ENCODE peak calls at places on chromosome 14, in ten cellular contexts. U, A, Y, I, V, Q, P, K, S and O are unnamed samples.

GRCh38 chr14:104424406-104425072 is 155.0 kb upstream of the C14orf180 start:
- DNase-seq in U (no peak), Y (peak), S (peak), K (no peak), P (no peak), V (no peak), Q (no peak), I (no peak), A (no peak), O (no peak)

GRCh38 chr14:40599726-40600125 is 1007.0 kb upstream of the LRFN5 start:
- DNase-seq in V (peak), S (no peak), A (no peak), U (peak), I (no peak), Q (no peak), P (no peak), K (no peak), Y (no peak), O (no peak)

GRCh38 chr14:36818794-36819384 is 157.2 kb downstream of the PAX9 start:
- DNase-seq in A (no peak), V (peak), S (peak), U (peak), P (no peak), K (peak), Q (no peak), Y (no peak), I (no peak), O (no peak)

GRCh38 chr14:105290598-105291356 is 10.0 kb downstream of the BRF1 start:
- DNase-seq in K (no peak), V (peak), U (no peak), P (no peak), Q (no peak), A (no peak), S (no peak), Y (no peak), I (no peak), O (peak)

GRCh38 chr14:105486974-105487448 is 325 bp downstream of the CRIP1 start:
- DNase-seq in S (no peak), Y (peak), V (no peak), P (peak), Q (no peak), A (peak), U (no peak), I (no peak), K (no peak), O (peak)

GRCh38 chr14:59189281-59189821 is 884 bp downstream of the DAAM1 start:
- DNase-seq in V (peak), S (peak), Y (peak), K (peak), A (peak), Q (peak), I (no peak), P (peak), U (peak), O (peak)

GRCh38 chr14:105330491-105330895 is 15.9 kb downstream of the PACS2 start:
- DNase-seq in U (peak), I (no peak), S (no peak), Y (no peak), A (peak), K (peak), Q (no peak), V (peak), P (no peak), O (peak)

GRCh38 chr14:37082431-37082830 is 90.0 kb downstream of the SLC25A21 start:
- DNase-seq in V (no peak), P (no peak), Y (no peak), A (no peak), I (no peak), U (no peak), K (no peak), S (no peak), Q (no peak), O (no peak)

GRCh38 chr14:72141084-72141483 is 208.9 kb downstream of the RGS6 start:
- DNase-seq in A (no peak), S (no peak), Y (no peak), P (no peak), I (no peak), V (no peak), U (no peak), Q (no peak), K (no peak), O (no peak)

GRCh38 chr14:20501346-20501745 is 4.0 kb upstream of the RNASE10 start:
- DNase-seq in V (peak), K (peak), P (no peak), A (no peak), U (peak), I (no peak), S (no peak), Q (no peak), Y (no peak), O (no peak)

GRCh38 chr14:49512147-49512551 is 74.0 kb downstream of the RPS29 start:
- DNase-seq in Y (no peak), V (peak), U (peak), K (peak), P (no peak), S (no peak), I (peak), Q (no peak), A (no peak), O (no peak)

GRCh38 chr14:34081126-34081575 is 130.3 kb upstream of the EGLN3 start:
- DNase-seq in K (no peak), S (no peak), A (no peak), P (no peak), U (peak), Y (no peak), Q (no peak), I (no peak), V (peak), O (no peak)

GRCh38 chr14:87615822-87616679 is 376.9 kb downstream of the GALC start:
- DNase-seq in P (no peak), V (peak), U (peak), K (peak), S (peak), Q (peak), A (no peak), Y (peak), I (peak), O (peak)

GRCh38 chr14:32621585-32621984 is 292.5 kb downstream of the AKAP6 start:
- DNase-seq in S (no peak), P (no peak), I (no peak), Q (no peak), Y (no peak), V (no peak), A (no peak), U (no peak), K (no peak), O (no peak)

GRCh38 chr14:29310757-29311156 is 544.2 kb downstream of the FOXG1 start:
- DNase-seq in S (no peak), K (peak), P (no peak), Q (no peak), Y (no peak), I (no peak), U (peak), V (peak), A (no peak), O (no peak)

GRCh38 chr14:52077261-52077984 is 8.6 kb upstream of the NID2 start:
- DNase-seq in Q (no peak), P (no peak), K (peak), I (no peak), S (no peak), U (peak), V (peak), A (no peak), Y (no peak), O (no peak)

GRCh38 chr14:96274122-96274910 is 18.3 kb downstream of the BDKRB1 start:
- DNase-seq in Y (no peak), P (no peak), I (no peak), Q (no peak), S (peak), K (peak), U (peak), V (peak), A (no peak), O (no peak)

GRCh38 chr14:49310298-49310697 is 275.9 kb downstream of the RPS29 start:
- DNase-seq in K (no peak), P (no peak), A (no peak), V (no peak), U (no peak), Y (no peak), S (no peak), I (no peak), Q (no peak), O (no peak)

GRCh38 chr14:21825147-21825743 is 151.6 kb upstream of the OR4E1 start:
- DNase-seq in Q (no peak), V (peak), A (no peak), S (peak), Y (peak), K (no peak), P (no peak), U (no peak), I (peak), O (peak)

GRCh38 chr14:88842414-88842813 is 18.0 kb downstream of the TTC8 start:
- DNase-seq in A (no peak), S (peak), P (no peak), K (no peak), Y (no peak), U (peak), Q (no peak), I (no peak), V (no peak), O (no peak)

GRCh38 chr14:101729382-101729781 is 32.1 kb upstream of the PPP2R5C start:
- DNase-seq in Y (no peak), I (no peak), P (no peak), U (no peak), A (no peak), S (no peak), V (no peak), K (no peak), Q (no peak), O (no peak)

GRCh38 chr14:75604979-75605825 is 26.8 kb downstream of the FLVCR2 start:
- DNase-seq in S (no peak), V (peak), Q (no peak), P (no peak), I (no peak), U (peak), K (peak), A (no peak), Y (no peak), O (no peak)

GRCh38 chr14:74574706-74575105 is 37.3 kb downstream of the LTBP2 start:
- DNase-seq in U (no peak), Y (no peak), V (no peak), A (no peak), K (no peak), S (no peak), Q (no peak), P (no peak), I (no peak), O (peak)

GRCh38 chr14:58667900-58668299 is 30.1 kb downstream of the DACT1 start:
- DNase-seq in U (no peak), K (no peak), Q (no peak), S (no peak), A (no peak), Y (no peak), I (no peak), P (no peak), V (no peak), O (no peak)

GRCh38 chr14:105087308-105087962 is 22.2 kb upstream of the GPR132 start:
- DNase-seq in Q (no peak), I (no peak), P (peak), V (peak), A (peak), S (peak), Y (peak), U (peak), K (peak), O (peak)

GRCh38 chr14:38721822-38722431 is 381.1 kb downstream of the SEC23A start:
- DNase-seq in P (no peak), A (no peak), Y (peak), Q (no peak), I (peak), S (peak), V (peak), U (peak), K (peak), O (peak)

GRCh38 chr14:65131176-65131765 is 29.0 kb upstream of the MAX start:
- DNase-seq in P (no peak), V (peak), A (no peak), K (peak), U (peak), Q (no peak), I (peak), S (no peak), Y (no peak), O (no peak)

GRCh38 chr14:21227150-21227549 is 42.1 kb downstream of the HNRNPC start:
- DNase-seq in A (no peak), Y (no peak), P (no peak), K (no peak), I (no peak), V (no peak), S (no peak), U (no peak), Q (no peak), O (no peak)

GRCh38 chr14:102776761-102777710 is at the start of gene TRAF3:
- DNase-seq in A (peak), K (peak), I (no peak), S (peak), P (peak), Y (peak), Q (no peak), V (peak), U (peak), O (peak)

GRCh38 chr14:53124778-53125177 is 28.3 kb downstream of the DDHD1 start:
- DNase-seq in K (no peak), S (no peak), V (no peak), U (no peak), Q (no peak), I (no peak), Y (no peak), P (no peak), A (no peak), O (no peak)

GRCh38 chr14:61528591-61529021 is 166.7 kb upstream of the HIF1A start:
- DNase-seq in A (no peak), Q (no peak), K (peak), Y (no peak), S (no peak), I (no peak), U (peak), V (peak), P (no peak), O (peak)

GRCh38 chr14:22570132-22570949 is 18.7 kb downstream of the DAD1 start:
- DNase-seq in A (no peak), Q (no peak), P (peak), S (peak), V (peak), K (peak), U (peak), I (peak), Y (peak), O (peak)

GRCh38 chr14:71855399-71856036 is 76.7 kb upstream of the RGS6 start:
- DNase-seq in Q (no peak), I (peak), U (peak), P (peak), V (peak), A (peak), Y (peak), K (peak), S (peak), O (peak)

GRCh38 chr14:104101086-104101621 is 15.7 kb downstream of the ASPG start:
- DNase-seq in S (no peak), A (peak), P (no peak), I (no peak), Y (no peak), V (no peak), Q (no peak), U (no peak), K (no peak), O (no peak)

GRCh38 chr14:73058923-73059311 is 583 bp downstream of the RBM25 start:
- DNase-seq in U (peak), I (no peak), K (no peak), S (peak), A (peak), P (peak), V (peak), Y (peak), Q (peak), O (no peak)

GRCh38 chr14:103125098-103126070 is 2.1 kb downstream of the TNFAIP2 start:
- DNase-seq in U (no peak), Y (no peak), V (no peak), S (no peak), A (no peak), P (no peak), Q (no peak), K (no peak), I (no peak), O (no peak)

GRCh38 chr14:50667491-50668007 is 557 bp downstream of the SAV1 start:
- DNase-seq in S (no peak), A (no peak), U (no peak), Y (peak), V (no peak), P (peak), K (no peak), I (no peak), Q (no peak), O (peak)

DNA sequence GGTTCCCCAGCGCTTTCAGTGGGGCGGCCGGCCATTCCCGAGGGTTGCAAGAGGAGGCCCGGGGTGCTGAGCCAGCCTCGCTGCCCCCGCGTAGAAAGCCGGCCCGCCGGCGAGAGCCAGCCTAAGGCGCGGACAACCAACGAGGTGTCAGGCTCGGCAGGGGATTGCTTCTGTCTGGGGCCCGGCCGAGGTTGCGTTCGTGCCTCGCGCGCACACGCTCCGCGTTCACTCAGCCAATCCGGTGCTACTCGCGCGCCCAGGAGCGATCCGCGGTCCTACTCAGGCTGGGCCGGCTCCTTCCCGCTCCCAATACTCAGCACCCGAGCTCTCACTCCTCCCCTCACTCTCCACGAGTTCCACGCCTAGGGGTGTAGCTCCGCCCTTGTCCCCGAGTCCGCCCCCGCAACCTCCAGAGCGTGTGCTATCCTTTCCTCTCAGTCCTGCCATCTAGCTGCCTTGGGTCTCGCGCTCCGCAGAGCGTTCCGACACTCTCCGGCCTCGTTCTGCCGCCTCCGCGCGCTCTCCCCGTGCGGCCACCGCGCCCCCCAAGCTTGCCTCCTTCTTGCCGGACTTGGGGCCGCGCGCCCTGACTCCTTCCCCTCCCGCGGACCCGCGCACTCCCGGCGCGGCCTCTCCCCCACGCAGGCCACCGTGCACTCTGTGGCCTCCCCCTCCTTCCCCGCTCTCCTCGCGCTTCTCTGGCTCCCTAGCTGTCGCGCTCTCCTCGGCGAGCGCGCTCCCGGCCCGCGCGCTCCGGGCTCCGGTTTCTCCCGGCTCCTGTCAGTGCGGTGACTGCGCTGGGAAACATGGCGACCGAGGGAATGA is at the start of gene GPHN:
- DNase-seq in P (peak), I (peak), K (peak), U (peak), Q (peak), A (peak), V (peak), S (peak), Y (peak), O (peak)
- TF ChIP-seq CTCF in P (peak), I (no peak), K (peak), U (peak), Q (peak), A (peak), V (peak), S (peak), Y (peak), O (no peak)

GRCh38 chr14:70032016-70032415 is 152.8 kb downstream of the SMOC1 start:
- DNase-seq in U (no peak), K (no peak), A (no peak), P (no peak), Y (no peak), S (no peak), V (no peak), I (no peak), Q (no peak), O (no peak)

GRCh38 chr14:70032447-70032846 is 153.2 kb downstream of the SMOC1 start:
- DNase-seq in Q (no peak), S (no peak), U (peak), I (no peak), P (no peak), A (no peak), V (no peak), K (no peak), Y (no peak), O (no peak)

GRCh38 chr14:70023871-70024270 is 144.7 kb downstream of the SMOC1 start:
- DNase-seq in S (no peak), P (no peak), Y (no peak), K (no peak), U (no peak), A (no peak), V (no peak), I (no peak), Q (no peak), O (no peak)

GRCh38 chr14:70029296-70030132 is 150.3 kb downstream of the SMOC1 start:
- DNase-seq in Q (no peak), K (no peak), S (no peak), U (no peak), P (no peak), I (no peak), A (no peak), V (no peak), Y (no peak), O (no peak)

DNA sequence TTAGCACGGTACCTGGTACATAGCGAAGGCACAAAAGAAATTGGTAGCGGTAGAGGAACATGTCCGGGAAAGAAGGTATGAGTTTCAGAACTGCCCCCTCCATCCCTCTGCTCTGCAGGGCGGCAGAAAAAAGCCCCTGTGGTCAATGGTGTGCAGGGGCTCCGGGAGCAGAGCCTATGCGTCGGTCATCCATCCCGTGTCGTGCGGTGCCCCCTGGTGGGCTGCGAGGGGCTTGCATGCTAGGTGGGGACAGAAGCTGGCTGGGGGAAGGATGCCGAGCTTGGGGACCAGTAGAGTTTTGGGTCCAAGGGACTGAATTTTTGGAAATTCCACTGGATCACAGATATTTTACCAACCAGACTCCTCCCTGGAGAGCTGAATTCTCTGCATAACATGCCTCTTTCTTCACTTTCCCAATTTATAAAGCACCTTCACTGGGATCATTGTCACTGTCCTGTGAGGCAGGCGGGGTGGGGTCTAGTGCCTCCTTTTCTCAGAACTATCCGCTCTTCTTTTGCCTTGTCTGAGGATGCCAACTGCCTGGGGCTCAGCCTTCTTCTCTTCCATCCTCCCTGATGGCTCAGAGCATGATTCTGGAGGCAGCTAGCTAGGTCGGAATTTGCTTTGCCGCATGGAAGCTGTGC is 148.7 kb downstream of the SMOC1 start:
- DNase-seq in U (peak), V (peak), S (peak), Q (peak), I (peak), K (peak), Y (peak), P (peak), A (peak), O (peak)
- TF ChIP-seq CTCF in U (peak), V (peak), S (peak), Q (peak), I (peak), K (peak), Y (peak), P (peak), A (peak), O (peak)

GRCh38 chr14:99066378-99066777 is 205.6 kb downstream of the BCL11B start:
- DNase-seq in I (no peak), V (no peak), Q (no peak), K (no peak), U (no peak), P (no peak), S (no peak), Y (no peak), A (no peak), O (no peak)
- TF ChIP-seq CTCF in I (no peak), V (no peak), Q (no peak), K (no peak), U (no peak), P (no peak), S (no peak), Y (no peak), A (no peak), O (no peak)

GRCh38 chr14:54489318-54489683 is 521 bp upstream of the GMFB start:
- DNase-seq in Y (no peak), P (no peak), A (no peak), V (no peak), S (no peak), I (no peak), Q (no peak), U (no peak), K (no peak), O (no peak)
- TF ChIP-seq CTCF in Y (no peak), P (no peak), A (no peak), V (no peak), S (no peak), I (no peak), Q (no peak), U (no peak), K (no peak), O (peak)

DNA sequence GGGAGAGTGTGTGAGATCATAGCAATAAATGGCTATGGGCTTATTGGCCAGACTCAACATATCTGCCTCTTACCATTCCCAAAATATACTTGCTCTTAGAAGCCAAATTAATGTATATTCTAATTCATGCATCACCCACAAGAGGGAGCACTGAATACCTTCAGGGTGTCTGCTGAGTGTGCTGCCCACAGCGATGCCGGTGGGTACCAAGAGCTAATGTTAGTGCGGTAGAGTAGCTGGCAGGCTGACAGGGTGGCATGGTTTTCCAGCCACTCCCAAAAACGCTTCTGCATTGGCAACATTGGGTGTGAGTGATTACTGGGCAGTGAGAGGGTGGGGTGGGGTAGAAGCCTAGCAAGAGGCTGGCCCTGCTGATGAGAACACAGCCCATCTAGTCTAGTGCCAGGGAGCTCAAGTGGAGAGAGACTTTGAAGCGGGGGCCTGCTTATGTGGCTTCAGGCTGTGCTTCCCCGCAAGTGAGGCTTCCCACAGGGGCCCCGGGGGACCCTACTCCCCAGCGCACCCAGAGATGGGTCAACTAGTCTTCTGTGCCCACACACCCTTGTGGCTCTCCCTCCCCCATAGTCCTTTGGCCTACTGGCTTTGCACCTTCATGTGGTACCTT is 9.2 kb upstream of the PLEKHD1 start:
- DNase-seq in K (no peak), U (peak), S (peak), A (no peak), P (no peak), I (no peak), V (peak), Q (no peak), Y (peak), O (peak)
- TF ChIP-seq CTCF in K (peak), U (peak), S (peak), A (peak), P (peak), I (no peak), V (peak), Q (peak), Y (peak), O (peak)